ENCODE peak calls at places on chromosome X, in five cellular contexts. B is mammary epithelial cell, A is mucosa of descending colon, T is neural progenitor cell, P is cardiac fibroblast. J is an unnamed sample.

GRCh38 chrX:153411255-153411987 is at the start of gene ZFP92:
- DNase-seq in B (no peak), A (peak), T (no peak), P (no peak), J (no peak)

GRCh38 chrX:56233682-56234081 is 1.5 kb downstream of the KLF8 start:
- DNase-seq in B (peak), A (peak), T (peak), P (peak), J (no peak)

GRCh38 chrX:37846141-37846540 is 1.2 kb downstream of the DYNLT3 start:
- DNase-seq in B (peak), A (no peak), T (no peak), P (peak), J (no peak)

GRCh38 chrX:42704454-42704853 is 73.5 kb downstream of the PPP1R2C start:
- DNase-seq in B (no peak), A (no peak), T (no peak), P (peak), J (peak)

GRCh38 chrX:57227691-57228090 is 58.8 kb upstream of the FAAH2 start:
- DNase-seq in B (peak), A (no peak), T (no peak), P (no peak), J (no peak)

GRCh38 chrX:111467896-111468295 is 43.5 kb upstream of the SERTM2 start:
- DNase-seq in B (no peak), A (no peak), T (no peak), P (no peak), J (peak)

GRCh38 chrX:77771601-77772000 is 14.4 kb downstream of the ATRX start:
- DNase-seq in B (no peak), A (no peak), T (no peak), P (no peak), J (no peak)

GRCh38 chrX:46561931-46562721 is 11.4 kb upstream of the CHST7 start:
- DNase-seq in B (no peak), A (no peak), T (no peak), P (no peak), J (no peak)

GRCh38 chrX:154092371-154092770 is 5.1 kb downstream of the MECP2 start:
- DNase-seq in B (no peak), A (no peak), T (no peak), P (no peak), J (no peak)

GRCh38 chrX:22135171-22135711 is 103.1 kb downstream of the PHEX start:
- DNase-seq in B (peak), A (no peak), T (no peak), P (peak), J (peak)

GRCh38 chrX:103722505-103722904 is 11.8 kb downstream of the TMEM31 start:
- DNase-seq in B (peak), A (no peak), T (no peak), P (peak), J (peak)

GRCh38 chrX:149314031-149314430 is 191.1 kb downstream of the IDS start:
- DNase-seq in B (peak), A (no peak), T (no peak), P (peak), J (peak)

GRCh38 chrX:24167719-24168472 is 18.4 kb downstream of the ZFX start:
- DNase-seq in B (no peak), A (no peak), T (no peak), P (no peak), J (no peak)

GRCh38 chrX:140034916-140035315 is 69.6 kb upstream of the CXorf66 start:
- DNase-seq in B (no peak), A (no peak), T (peak), P (no peak), J (peak)

GRCh38 chrX:102338162-102338561 is 91.2 kb downstream of the NXF2 start:
- DNase-seq in B (no peak), A (no peak), T (no peak), P (no peak), J (no peak)

GRCh38 chrX:16429391-16429790 is 220.6 kb upstream of the S100G start:
- DNase-seq in B (no peak), A (no peak), T (no peak), P (peak), J (no peak)

GRCh38 chrX:47448165-47448806 is 34.7 kb downstream of the ZNF41 start:
- DNase-seq in B (no peak), A (no peak), T (no peak), P (no peak), J (no peak)

GRCh38 chrX:143853488-143853887 is 30.4 kb upstream of the UBE2NL start:
- DNase-seq in B (no peak), A (no peak), T (no peak), P (peak), J (no peak)

GRCh38 chrX:150697641-150698040 is 4.4 kb downstream of the MTMR1 start:
- DNase-seq in B (no peak), A (no peak), T (no peak), P (no peak), J (no peak)

GRCh38 chrX:31349515-31349914 is 277.7 kb upstream of the FTHL17 start:
- DNase-seq in B (no peak), A (no peak), T (no peak), P (no peak), J (no peak)

GRCh38 chrX:31356501-31357263 is 284.8 kb upstream of the FTHL17 start:
- DNase-seq in B (no peak), A (no peak), T (no peak), P (no peak), J (no peak)

GRCh38 chrX:31350808-31351074 is 278.9 kb upstream of the FTHL17 start:
- DNase-seq in B (no peak), A (no peak), T (no peak), P (no peak), J (no peak)

GRCh38 chrX:31355206-31355955 is 283.5 kb upstream of the FTHL17 start:
- DNase-seq in B (no peak), A (no peak), T (no peak), P (peak), J (no peak)

DNA sequence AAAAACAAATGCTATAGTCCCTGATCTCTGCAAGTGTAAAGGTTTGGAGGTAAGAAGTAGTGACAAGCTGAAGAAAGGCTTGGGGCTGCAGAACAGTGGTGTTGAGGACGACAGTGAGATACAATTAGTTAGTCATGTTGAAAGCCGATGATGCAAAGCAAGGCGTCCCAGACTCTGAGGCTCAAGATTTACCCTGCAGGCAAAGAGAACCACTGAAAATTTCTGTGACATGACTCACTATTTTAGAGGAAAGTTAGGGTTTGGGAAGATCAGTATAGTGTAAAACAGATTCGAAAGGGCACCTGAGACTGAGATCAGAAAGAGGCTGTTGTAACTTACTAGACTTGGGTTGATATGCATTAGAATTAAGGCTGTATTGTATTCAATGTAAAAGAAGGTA is 281.3 kb upstream of the FTHL17 start:
- DNase-seq in B (peak), A (no peak), T (no peak), P (peak), J (no peak)
- H3K4me3 ChIP-seq in B (no peak), A (no peak), T (no peak), P (no peak), J (no peak)

DNA sequence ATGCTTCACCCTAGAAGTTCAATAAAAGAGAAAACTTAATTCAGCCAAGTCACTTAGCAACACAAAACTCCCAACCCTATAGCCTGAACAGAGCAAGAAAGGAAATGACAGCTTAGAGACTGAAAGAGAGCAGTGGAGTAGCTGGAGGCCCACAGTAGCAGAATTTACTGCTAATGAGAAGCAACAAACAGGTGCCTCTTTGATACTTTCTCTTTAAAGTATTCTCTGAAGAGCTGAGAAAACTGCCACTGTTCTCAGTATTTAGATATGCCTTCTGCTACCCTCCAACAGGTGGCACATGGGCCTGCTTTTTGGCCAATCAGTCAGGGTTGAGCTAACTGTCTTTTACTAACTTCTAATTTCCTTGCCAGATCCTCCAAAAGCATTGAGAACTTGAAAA is 240.0 kb downstream of the GPC3 start:
- DNase-seq in B (no peak), A (no peak), T (no peak), P (no peak), J (no peak)
- TF ChIP-seq CTCF in B (no peak), A (no peak), T (no peak), P (no peak), J (no peak)

GRCh38 chrX:30659421-30659820 is 6.2 kb downstream of the GK start:
- DNase-seq in B (peak), A (no peak), T (no peak), P (peak), J (peak)

GRCh38 chrX:30654989-30655607 is 1.9 kb downstream of the GK start:
- DNase-seq in B (peak), A (no peak), T (no peak), P (peak), J (peak)

GRCh38 chrX:30653415-30654131 is at the start of gene GK:
- DNase-seq in B (peak), A (no peak), T (peak), P (peak), J (peak)

GRCh38 chrX:30661228-30661627 is 8.0 kb downstream of the GK start:
- DNase-seq in B (no peak), A (no peak), T (no peak), P (no peak), J (no peak)

GRCh38 chrX:30657542-30658238 is 4.5 kb downstream of the GK start:
- DNase-seq in B (peak), A (no peak), T (no peak), P (peak), J (peak)
- H3K4me3 ChIP-seq in B (no peak), A (no peak), T (no peak), P (no peak), J (no peak)

GRCh38 chrX:106999002-106999975 is 723 bp downstream of the MORC4 start:
- DNase-seq in B (peak), A (peak), T (peak), P (peak), J (peak)
- TF ChIP-seq CTCF in B (peak), A (no peak), T (peak), P (peak), J (peak)

DNA sequence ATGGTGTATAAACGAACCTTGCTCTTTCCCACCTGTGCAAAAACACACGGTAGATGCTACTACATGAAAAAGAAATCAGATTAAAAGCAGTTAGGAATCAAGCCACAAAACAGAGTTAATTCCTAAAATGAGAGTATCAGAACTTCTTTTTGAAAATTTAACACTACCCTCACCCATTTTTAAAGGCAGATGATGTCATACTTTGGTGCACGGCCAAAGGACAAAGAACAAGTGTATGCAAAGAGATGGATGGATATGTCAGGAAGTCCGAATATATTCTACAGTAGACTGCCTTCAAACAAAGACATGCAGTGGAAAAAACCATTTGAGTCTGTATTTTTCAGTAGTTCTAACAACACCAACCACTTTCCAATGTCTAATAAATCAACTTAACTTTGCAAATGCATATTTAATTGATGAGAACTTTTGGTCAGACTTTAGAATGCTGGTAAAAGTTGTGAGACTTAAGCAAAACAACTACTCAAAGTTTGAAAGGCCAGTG is 2.2 kb downstream of the AIFM1 start:
- DNase-seq in B (no peak), A (no peak), T (no peak), P (no peak), J (no peak)
- H3K4me3 ChIP-seq in B (no peak), A (no peak), T (no peak), P (no peak), J (no peak)

GRCh38 chrX:48969471-48969870 is 2.2 kb downstream of the KCND1 start:
- DNase-seq in B (no peak), A (no peak), T (no peak), P (no peak), J (no peak)

GRCh38 chrX:48974574-48974973 is 2.9 kb upstream of the KCND1 start:
- DNase-seq in B (no peak), A (no peak), T (no peak), P (no peak), J (no peak)

GRCh38 chrX:48972214-48973164 is 845 bp upstream of the KCND1 start:
- DNase-seq in B (no peak), A (peak), T (peak), P (peak), J (peak)

GRCh38 chrX:48974033-48974432 is 2.4 kb upstream of the KCND1 start:
- DNase-seq in B (no peak), A (no peak), T (no peak), P (no peak), J (no peak)

GRCh38 chrX:48971325-48972213 is at the start of gene KCND1:
- DNase-seq in B (no peak), A (peak), T (peak), P (peak), J (peak)
- TF ChIP-seq CTCF in B (no peak), A (no peak), T (no peak), P (no peak), J (no peak)

GRCh38 chrX:53050841-53051240 is 2.3 kb downstream of the GPR173 start:
- DNase-seq in B (no peak), A (no peak), T (no peak), P (no peak), J (peak)
- H3K4me3 ChIP-seq in B (no peak), A (no peak), T (no peak), P (no peak), J (peak)

J was measured in fibroblast of the aortic adventitia.